ENCODE peak calls at places on chromosomes 12 and 14, in nine cellular contexts. K, B, J, G, S, Z, M, D and L are unnamed samples.

GRCh38 chr12:127485528-127485927 is 781.4 kb upstream of the TMEM132C start:
- DNase-seq in K (no peak), D (no peak), G (no peak), B (no peak), Z (peak), J (peak), S (no peak), M (no peak), L (no peak)

GRCh38 chr12:101783150-101783549 is 43.9 kb upstream of the SYCP3 start:
- DNase-seq in B (no peak), M (no peak), K (no peak), J (peak), Z (no peak), D (no peak), S (no peak), G (no peak), L (no peak)

GRCh38 chr12:82357845-82358199 is 365 bp downstream of the CCDC59 start:
- DNase-seq in K (no peak), D (no peak), G (no peak), J (no peak), S (peak), M (no peak), Z (no peak), B (no peak), L (no peak)

GRCh38 chr14:54699087-54699530 is 132.2 kb downstream of the SAMD4A start:
- DNase-seq in Z (peak), J (no peak), S (no peak), K (no peak), D (no peak), M (no peak), B (no peak), G (no peak), L (no peak)

GRCh38 chr12:102034346-102034745 is 27.4 kb downstream of the WASHC3 start:
- DNase-seq in J (peak), M (no peak), K (no peak), G (no peak), B (no peak), S (no peak), Z (no peak), D (no peak), L (no peak)

GRCh38 chr12:94570161-94570560 is 80.2 kb downstream of the TMCC3 start:
- DNase-seq in Z (peak), D (no peak), K (no peak), B (no peak), G (no peak), M (no peak), S (no peak), J (peak), L (no peak)

GRCh38 chr12:40286583-40286982 is 61.8 kb downstream of the LRRK2 start:
- DNase-seq in K (no peak), D (no peak), J (peak), S (no peak), G (no peak), Z (no peak), M (no peak), B (no peak), L (no peak)

GRCh38 chr12:106358410-106359241 is 1.1 kb downstream of the POLR3B start:
- DNase-seq in D (no peak), Z (no peak), B (no peak), K (no peak), S (peak), M (no peak), J (peak), G (no peak), L (no peak)

GRCh38 chr12:90611891-90612290 is 343.1 kb downstream of the CCER1 start:
- DNase-seq in S (no peak), G (no peak), B (no peak), Z (no peak), J (no peak), M (no peak), K (no peak), D (no peak), L (no peak)

DNA sequence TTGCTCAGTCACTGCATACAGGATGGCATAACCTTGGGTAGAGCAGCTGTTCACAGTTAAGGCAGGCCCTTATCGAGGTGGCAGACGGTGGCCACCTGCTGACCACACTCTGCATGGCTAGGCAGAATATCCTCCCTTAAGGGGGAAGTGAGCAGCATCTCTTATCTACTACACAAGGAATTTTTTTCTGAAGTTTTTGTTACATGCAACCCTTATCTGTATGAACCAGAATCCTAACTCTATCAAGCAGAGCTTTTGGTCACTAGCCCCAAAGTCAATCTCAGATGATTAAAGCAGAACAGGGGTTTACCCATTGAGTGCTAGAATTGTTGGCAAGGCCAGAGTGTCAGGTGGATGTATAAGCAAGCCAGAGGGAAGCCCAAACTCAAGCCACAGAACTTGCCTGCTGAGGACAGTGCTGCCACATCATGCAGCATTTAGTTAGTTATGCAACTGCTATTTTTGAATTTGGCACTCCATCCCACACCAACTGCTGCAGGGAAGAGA is 192.8 kb downstream of the TBX5 start:
- DNase-seq in Z (no peak), K (no peak), B (no peak), S (no peak), D (no peak), G (no peak), M (no peak), J (no peak), L (no peak)
- TF ChIP-seq CTCF in Z (no peak), K (no peak), B (peak), S (peak), D (no peak), G (no peak), M (peak), J (no peak), L (peak)

DNA sequence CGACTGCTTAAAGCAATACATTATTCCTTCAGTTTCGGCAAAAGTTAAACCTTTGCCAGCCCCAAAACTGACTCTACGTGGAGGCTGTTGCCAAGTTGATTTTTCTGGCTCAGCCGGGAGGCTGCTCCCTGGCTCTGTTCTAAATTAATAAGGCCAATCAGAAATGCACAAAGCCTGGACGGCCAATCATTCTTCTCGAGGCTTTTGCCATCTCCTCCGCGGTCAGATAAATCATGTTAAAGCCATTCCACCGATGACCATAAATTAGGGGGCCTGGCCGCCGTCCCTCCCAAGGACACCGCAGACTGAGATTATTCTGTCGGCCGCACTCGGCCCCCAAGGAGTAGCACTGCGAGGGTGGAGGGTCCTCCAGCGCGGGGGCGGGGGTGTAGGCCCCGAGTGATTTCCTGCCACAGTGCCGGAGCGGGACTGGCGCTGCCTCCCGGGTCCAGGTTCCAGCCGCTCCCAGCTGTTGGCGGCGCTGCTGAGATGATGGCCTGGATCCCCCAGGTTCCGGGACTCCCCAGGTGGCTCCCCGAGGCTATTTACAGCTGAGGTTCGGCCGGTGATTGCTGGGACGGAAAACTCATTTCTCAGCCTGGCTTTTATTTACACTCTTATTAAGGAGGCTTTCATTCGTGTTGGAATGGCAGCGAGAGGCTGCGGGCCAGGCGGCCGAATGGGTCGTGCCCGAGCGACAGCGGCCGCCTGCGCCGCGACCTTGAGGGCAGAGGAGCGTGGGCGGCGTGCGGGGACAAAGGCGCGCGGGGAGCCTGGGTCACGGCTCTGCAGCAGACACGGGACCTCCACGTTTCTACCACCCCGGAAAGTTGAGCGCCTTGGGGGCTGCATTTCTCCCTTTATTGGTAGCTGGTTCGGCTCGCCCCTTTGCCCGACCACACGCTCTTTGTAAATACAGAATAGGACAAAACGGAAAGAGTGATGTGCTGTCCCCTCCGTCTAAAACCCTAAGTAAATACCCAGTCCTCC is 165.2 kb downstream of the MON2 start:
- DNase-seq in S (peak), Z (no peak), D (peak), M (peak), K (peak), G (peak), B (no peak), J (peak), L (peak)
- TF ChIP-seq CTCF in S (peak), Z (peak), D (peak), M (no peak), K (peak), G (peak), B (peak), J (peak), L (peak)

GRCh38 chr12:7747196-7747595 is at the start of gene CLEC4C:
- DNase-seq in Z (no peak), D (no peak), K (no peak), S (no peak), G (no peak), J (no peak), M (no peak), B (no peak), L (no peak)

GRCh38 chr12:7748774-7749296 is 1.7 kb upstream of the CLEC4C start:
- DNase-seq in M (no peak), B (no peak), J (no peak), Z (no peak), S (no peak), D (no peak), K (no peak), G (no peak), L (no peak)

GRCh38 chr12:7751394-7751793 is 4.2 kb upstream of the CLEC4C start:
- DNase-seq in J (no peak), M (no peak), K (no peak), G (no peak), S (no peak), Z (no peak), D (no peak), B (no peak), L (no peak)

GRCh38 chr12:7749442-7749841 is 2.3 kb upstream of the CLEC4C start:
- DNase-seq in B (no peak), Z (no peak), D (no peak), G (no peak), S (no peak), M (no peak), K (no peak), J (no peak), L (no peak)

GRCh38 chr12:7750350-7750749 is 3.2 kb upstream of the CLEC4C start:
- DNase-seq in S (no peak), G (no peak), D (no peak), K (no peak), Z (no peak), J (no peak), M (no peak), B (no peak), L (no peak)
- TF ChIP-seq CTCF in S (no peak), G (no peak), D (no peak), K (no peak), Z (no peak), J (no peak), M (no peak), B (no peak), L (no peak)

GRCh38 chr12:56205445-56205844 is 16.2 kb upstream of the SMARCC2 start:
- DNase-seq in M (no peak), G (no peak), Z (no peak), K (no peak), B (no peak), S (no peak), D (no peak), J (no peak), L (no peak)
- TF ChIP-seq CTCF in M (no peak), G (no peak), Z (no peak), K (no peak), B (peak), S (no peak), D (no peak), J (no peak), L (peak)

DNA sequence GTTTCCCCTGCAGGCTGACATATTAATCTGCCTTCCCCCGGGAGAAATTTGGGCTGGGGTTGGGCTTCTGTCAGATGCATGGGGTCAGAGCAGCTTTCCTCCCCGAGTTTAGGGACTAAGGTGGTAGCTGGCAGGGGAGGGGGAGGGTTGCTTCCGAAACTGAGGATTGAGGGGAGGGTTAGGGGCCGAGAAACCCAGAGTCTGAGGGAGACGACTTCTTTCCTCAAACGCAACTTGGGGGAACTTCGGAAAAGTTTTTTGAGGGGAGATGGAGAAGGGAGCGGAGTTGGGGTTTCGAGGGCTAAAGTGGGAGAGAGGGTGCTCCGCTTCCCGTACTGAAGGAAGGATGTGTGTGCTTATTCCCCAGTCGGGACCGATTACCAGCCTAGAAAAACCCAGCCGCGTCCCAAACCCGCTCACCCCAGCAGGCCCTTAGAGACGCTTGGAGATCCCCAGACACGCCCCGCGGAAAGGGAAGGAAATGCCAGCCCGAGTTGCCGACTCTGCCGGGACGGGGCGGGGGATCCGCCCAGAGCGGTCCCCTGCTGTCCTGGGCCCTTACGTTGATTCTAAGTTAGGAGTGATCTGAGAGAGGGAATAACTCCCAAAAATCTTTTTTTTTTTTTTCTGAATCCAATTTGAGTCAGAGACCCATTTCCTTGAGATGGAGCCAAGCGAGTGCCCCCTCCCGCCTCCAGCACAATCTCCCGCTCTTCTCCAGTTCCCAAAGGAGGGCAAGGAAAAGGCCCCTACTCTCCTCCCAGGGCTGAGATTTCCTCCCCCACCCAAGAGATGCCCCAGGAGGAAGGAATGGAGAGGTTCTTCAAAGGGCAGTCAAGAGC is 61.9 kb downstream of the SMUG1 start:
- DNase-seq in G (peak), B (no peak), Z (no peak), D (peak), K (peak), J (no peak), S (no peak), M (no peak), L (no peak)
- TF ChIP-seq CTCF in G (no peak), B (no peak), Z (no peak), D (no peak), K (no peak), J (no peak), S (no peak), M (no peak), L (no peak)

GRCh38 chr14:105838591-105839424 is 312.4 kb downstream of the TMEM121 start:
- DNase-seq in S (no peak), D (no peak), K (no peak), G (no peak), J (no peak), M (no peak), Z (no peak), B (peak), L (no peak)
- TF ChIP-seq CTCF in S (no peak), D (no peak), K (no peak), G (no peak), J (no peak), M (no peak), Z (no peak), B (no peak), L (no peak)

GRCh38 chr12:3797649-3798048 is 44.7 kb upstream of the CRACR2A start:
- DNase-seq in D (no peak), M (no peak), J (no peak), G (no peak), Z (no peak), B (no peak), S (no peak), K (no peak), L (no peak)
- TF ChIP-seq CTCF in D (no peak), M (peak), J (peak), G (no peak), Z (peak), B (peak), S (no peak), K (no peak), L (peak)

GRCh38 chr14:97253756-97254155 is 456.6 kb downstream of the VRK1 start:
- DNase-seq in S (no peak), Z (no peak), J (no peak), G (no peak), K (no peak), M (no peak), D (no peak), B (no peak), L (no peak)

GRCh38 chr14:97248973-97249372 is 451.8 kb downstream of the VRK1 start:
- DNase-seq in K (no peak), G (no peak), Z (no peak), D (no peak), S (no peak), M (no peak), J (no peak), B (no peak), L (no peak)

GRCh38 chr14:97246648-97247047 is 449.5 kb downstream of the VRK1 start:
- DNase-seq in J (no peak), S (no peak), M (no peak), G (no peak), Z (no peak), K (no peak), D (no peak), B (no peak), L (no peak)

GRCh38 chr14:97250925-97251324 is 453.7 kb downstream of the VRK1 start:
- DNase-seq in G (no peak), M (no peak), Z (no peak), K (no peak), J (no peak), S (no peak), B (no peak), D (no peak), L (no peak)

GRCh38 chr14:97251423-97252155 is 454.4 kb downstream of the VRK1 start:
- DNase-seq in G (no peak), J (no peak), S (no peak), M (no peak), K (no peak), Z (no peak), D (no peak), B (no peak), L (no peak)
- TF ChIP-seq CTCF in G (no peak), J (no peak), S (no peak), M (no peak), K (no peak), Z (no peak), D (no peak), B (no peak), L (no peak)